ENCODE peak calls at places on chromosomes 7 and 10, in ten cellular contexts. P, Q, N, L, J, Y, A, S, U and V are unnamed samples.

GRCh38 chr7:99357701-99358490 is 16.6 kb upstream of the ARPC1B start:
- DNase-seq in Y (no peak), J (no peak), Q (no peak), P (no peak), N (no peak), A (no peak), L (no peak), U (no peak), S (no peak), V (no peak)

GRCh38 chr10:22640351-22640750 is 74.0 kb downstream of the PIP4K2A start:
- DNase-seq in Q (no peak), P (no peak), L (no peak), A (no peak), J (peak), N (no peak), U (peak), S (no peak), Y (no peak), V (no peak)

GRCh38 chr10:101934911-101935310 is 91.3 kb upstream of the KCNIP2 start:
- DNase-seq in L (no peak), P (no peak), N (no peak), S (no peak), Q (no peak), J (no peak), A (no peak), Y (no peak), U (no peak), V (no peak)

GRCh38 chr10:95477175-95477520 is 84.0 kb downstream of the SORBS1 start:
- DNase-seq in Y (no peak), U (no peak), N (no peak), A (no peak), Q (no peak), S (no peak), L (no peak), P (no peak), J (no peak), V (no peak)

GRCh38 chr10:110029448-110029847 is 21.7 kb downstream of the ADD3 start:
- DNase-seq in L (no peak), S (no peak), U (no peak), Y (peak), N (no peak), A (no peak), P (no peak), J (no peak), Q (no peak), V (no peak)

GRCh38 chr10:3091346-3091787 is 24.0 kb downstream of the PFKP start:
- DNase-seq in Q (no peak), N (no peak), J (no peak), U (no peak), L (no peak), P (no peak), Y (no peak), S (no peak), A (no peak), V (no peak)

GRCh38 chr7:114153700-114154099 is 234.9 kb upstream of the PPP1R3A start:
- DNase-seq in L (no peak), Q (no peak), N (no peak), S (no peak), Y (no peak), U (no peak), J (no peak), P (no peak), A (no peak), V (no peak)

GRCh38 chr7:133650487-133651292 is 397.8 kb downstream of the EXOC4 start:
- DNase-seq in A (no peak), J (no peak), S (no peak), N (no peak), P (no peak), Q (no peak), Y (no peak), L (no peak), U (no peak), V (no peak)

GRCh38 chr7:151376218-151376902 is 33.5 kb downstream of the WDR86 start:
- DNase-seq in Y (no peak), L (no peak), P (no peak), A (peak), S (no peak), N (no peak), Q (no peak), J (no peak), U (no peak), V (no peak)

GRCh38 chr7:90717286-90718060 is 121.4 kb downstream of the CDK14 start:
- DNase-seq in J (no peak), A (no peak), N (peak), U (no peak), L (no peak), S (no peak), P (no peak), Q (peak), Y (no peak), V (no peak)

GRCh38 chr7:156147771-156148504 is 335.7 kb upstream of the SHH start:
- DNase-seq in S (no peak), N (no peak), L (no peak), Q (no peak), Y (no peak), U (no peak), J (no peak), P (no peak), A (no peak), V (no peak)

GRCh38 chr7:142880886-142881505 is 4.5 kb downstream of the TRPV6 start:
- DNase-seq in Y (no peak), S (no peak), U (no peak), J (peak), Q (no peak), L (peak), A (no peak), P (no peak), N (no peak), V (peak)